ENCODE peak calls at places on chromosomes 6 and 20, in four cellular contexts. J, S, O and N are unnamed samples.

GRCh38 chr20:53216856-53217576 is 244.9 kb downstream of the TSHZ2 start:
- DNase-seq in J (peak; percentile 1), S (no peak), O (peak; percentile 29), N (no peak)

GRCh38 chr20:32162367-32162766 is 45.2 kb downstream of the PLAGL2 start:
- DNase-seq in J (no peak), S (no peak), O (no peak), N (no peak)

GRCh38 chr20:37907677-37908397 is 4.9 kb downstream of the VSTM2L start:
- DNase-seq in J (no peak), S (peak; percentile 83), O (peak; percentile 72), N (no peak)

GRCh38 chr6:3744211-3744900 is 7.2 kb downstream of the PXDC1 start:
- DNase-seq in J (no peak), S (no peak), O (no peak), N (no peak)

GRCh38 chr20:5680227-5680626 is 70.0 kb upstream of the SHLD1 start:
- DNase-seq in J (no peak), S (no peak), O (peak; percentile 52), N (no peak)

GRCh38 chr6:123803862-123804681 is at the start of gene NKAIN2:
- DNase-seq in J (no peak), S (no peak), O (no peak), N (no peak)

GRCh38 chr6:166494757-166495486 is 91.6 kb downstream of the RAMACL start:
- DNase-seq in J (no peak), S (no peak), O (no peak), N (no peak)

GRCh38 chr6:36099872-36100483 is 30.3 kb upstream of the MAPK13 start:
- DNase-seq in J (no peak), S (no peak), O (no peak), N (no peak)

GRCh38 chr6:71197770-71198169 is 90.8 kb upstream of the OGFRL1 start:
- DNase-seq in J (no peak), S (peak; percentile 37), O (no peak), N (no peak)

GRCh38 chr20:16100767-16101166 is 472.5 kb downstream of the KIF16B start:
- DNase-seq in J (no peak), S (no peak), O (no peak), N (no peak)

GRCh38 chr6:134523051-134523450 is 205.1 kb upstream of the SGK1 start:
- DNase-seq in J (no peak), S (no peak), O (no peak), N (no peak)

GRCh38 chr6:8137529-8137939 is 35.2 kb upstream of the EEF1E1 start:
- DNase-seq in J (no peak), S (no peak), O (no peak), N (no peak)

GRCh38 chr20:15951711-15952110 is 621.5 kb downstream of the KIF16B start:
- DNase-seq in J (no peak), S (no peak), O (no peak), N (no peak)

GRCh38 chr6:106535012-106535411 is 94.3 kb downstream of the RTN4IP1 start:
- DNase-seq in J (no peak), S (no peak), O (no peak), N (no peak)

GRCh38 chr6:165025040-165025439 is 284.4 kb downstream of the C6orf118 start:
- DNase-seq in J (no peak), S (no peak), O (no peak), N (no peak)

GRCh38 chr6:19465240-19465639 is 371.9 kb upstream of the ID4 start:
- DNase-seq in J (no peak), S (no peak), O (no peak), N (no peak)

GRCh38 chr6:26230336-26230735 is 134.7 kb upstream of the BTN3A2 start:
- DNase-seq in J (no peak), S (no peak), O (no peak), N (no peak)

GRCh38 chr6:39102024-39102820 is 12.8 kb downstream of the SAYSD1 start:
- DNase-seq in J (no peak), S (no peak), O (no peak), N (no peak)

GRCh38 chr6:65231616-65232015 is 475.4 kb downstream of the EYS start:
- DNase-seq in J (no peak), S (no peak), O (no peak), N (no peak)